ENCODE peak calls at places on chromosomes 4 and X, in nine cellular contexts. I is fibroblast of pulmonary artery; N is body of pancreas; G is uterus; E is A549; O is upper lobe of right lung; Y is CD4-positive, alpha-beta T cell; S is OCI-LY7; R is left ventricle myocardium inferior. U is an unnamed sample.

GRCh38 chrX:51874123-51874522 is 19.3 kb upstream of the MAGED1 start:
- DNase-seq in R (no peak), N (no peak), E (no peak), G (no peak), O (no peak), I (no peak), S (no peak), Y (no peak), U (no peak)

GRCh38 chrX:125308653-125309052 is 11.0 kb upstream of the TEX13C start:
- DNase-seq in G (no peak), R (no peak), S (no peak), E (no peak), O (no peak), Y (no peak), N (no peak), I (no peak), U (no peak)

GRCh38 chr4:150874386-150875226 is 140.5 kb downstream of the LRBA start:
- DNase-seq in O (no peak), E (no peak), G (no peak), N (peak), Y (no peak), R (peak), I (peak), S (no peak), U (no peak)

GRCh38 chrX:130770615-130771014 is 132.4 kb downstream of the ENOX2 start:
- DNase-seq in S (no peak), E (no peak), Y (no peak), R (no peak), I (peak), G (no peak), O (no peak), N (no peak), U (no peak)

GRCh38 chr4:189124149-189124758 is 816.4 kb upstream of the FRG1 start:
- DNase-seq in I (peak), Y (no peak), N (no peak), S (no peak), G (no peak), R (no peak), O (no peak), E (no peak), U (no peak)

GRCh38 chr4:148961526-148961925 is 519.3 kb upstream of the NR3C2 start:
- DNase-seq in G (no peak), Y (no peak), S (no peak), I (no peak), E (no peak), O (no peak), N (no peak), R (no peak), U (no peak)

GRCh38 chr4:139144161-139144859 is 32.7 kb downstream of the ELF2 start:
- DNase-seq in G (peak), I (peak), E (no peak), R (peak), Y (no peak), O (peak), S (no peak), N (peak), U (no peak)

GRCh38 chr4:47053485-47053884 is 22.1 kb downstream of the GABRB1 start:
- DNase-seq in E (no peak), S (no peak), I (no peak), G (no peak), O (no peak), R (no peak), Y (no peak), N (no peak), U (no peak)

GRCh38 chrX:30141966-30142365 is 73.4 kb upstream of the MAGEB2 start:
- DNase-seq in Y (no peak), I (peak), R (no peak), S (peak), G (no peak), O (no peak), N (no peak), E (peak), U (no peak)

GRCh38 chrX:46029777-46030176 is 515.4 kb downstream of the ZNF674 start:
- DNase-seq in Y (no peak), S (no peak), G (no peak), R (no peak), O (no peak), E (no peak), N (no peak), I (no peak), U (no peak)

GRCh38 chr4:165016971-165017370 is 14.8 kb upstream of the TRIM60 start:
- DNase-seq in N (no peak), Y (no peak), R (no peak), O (no peak), E (peak), G (no peak), I (peak), S (no peak), U (no peak)

GRCh38 chrX:104376937-104377336 is 122.2 kb upstream of the ESX1 start:
- DNase-seq in N (no peak), O (no peak), E (no peak), I (no peak), G (no peak), S (no peak), Y (no peak), R (no peak), U (no peak)

GRCh38 chr4:5478116-5478515 is 230.2 kb downstream of the EVC2 start:
- DNase-seq in I (no peak), N (no peak), S (no peak), R (no peak), G (no peak), E (no peak), Y (no peak), O (no peak), U (no peak)

GRCh38 chr4:163175971-163176958 is 9.6 kb upstream of the NAF1 start:
- DNase-seq in N (no peak), R (no peak), Y (no peak), O (no peak), I (no peak), S (no peak), E (no peak), G (no peak), U (no peak)

GRCh38 chr4:158538176-158538575 is 16.5 kb downstream of the RXFP1 start:
- DNase-seq in S (no peak), Y (no peak), G (no peak), I (peak), N (no peak), E (no peak), O (no peak), R (no peak), U (no peak)

GRCh38 chr4:153792007-153792892 is 3.4 kb upstream of the SFRP2 start:
- DNase-seq in S (no peak), O (peak), E (no peak), N (peak), R (no peak), G (no peak), Y (no peak), I (peak), U (no peak)

GRCh38 chr4:74953647-74954046 is 20.7 kb downstream of the PARM1 start:
- DNase-seq in S (no peak), Y (no peak), E (no peak), O (no peak), N (no peak), G (no peak), I (no peak), R (no peak), U (no peak)

GRCh38 chr4:24736066-24736465 is 59.3 kb upstream of the SOD3 start:
- DNase-seq in S (no peak), E (no peak), I (peak), N (no peak), G (no peak), Y (no peak), O (no peak), R (no peak), U (no peak)

GRCh38 chrX:1661922-1662221 is 47.0 kb downstream of the ASMT start:
- DNase-seq in S (no peak), O (no peak), Y (no peak), R (no peak), G (no peak), N (no peak), I (no peak), E (no peak), U (no peak)

GRCh38 chrX:100883654-100884053 is 9.5 kb upstream of the NOX1 start:
- DNase-seq in R (no peak), S (no peak), I (no peak), Y (no peak), O (no peak), E (no peak), G (no peak), N (no peak), U (no peak)

GRCh38 chrX:10902001-10902400 is 209.1 kb upstream of the HCCS start:
- DNase-seq in N (no peak), G (no peak), I (peak), Y (no peak), R (no peak), E (no peak), O (no peak), S (no peak), U (no peak)

GRCh38 chr4:2313366-2313765 is 51.5 kb upstream of the MXD4 start:
- DNase-seq in N (no peak), O (no peak), Y (no peak), E (no peak), I (no peak), R (no peak), G (no peak), S (no peak), U (no peak)
- TF ChIP-seq CTCF in N (no peak), O (no peak), Y (no peak), E (no peak), I (no peak), R (no peak), G (no peak), S (no peak), U (no peak)

GRCh38 chr4:172666711-172667368 is 501.8 kb upstream of the GALNT7 start:
- DNase-seq in O (no peak), N (no peak), Y (no peak), G (no peak), E (no peak), S (no peak), R (no peak), I (peak), U (no peak)
- TF ChIP-seq CTCF in O (no peak), N (no peak), Y (no peak), G (no peak), E (no peak), S (no peak), R (no peak), I (no peak), U (no peak)

DNA sequence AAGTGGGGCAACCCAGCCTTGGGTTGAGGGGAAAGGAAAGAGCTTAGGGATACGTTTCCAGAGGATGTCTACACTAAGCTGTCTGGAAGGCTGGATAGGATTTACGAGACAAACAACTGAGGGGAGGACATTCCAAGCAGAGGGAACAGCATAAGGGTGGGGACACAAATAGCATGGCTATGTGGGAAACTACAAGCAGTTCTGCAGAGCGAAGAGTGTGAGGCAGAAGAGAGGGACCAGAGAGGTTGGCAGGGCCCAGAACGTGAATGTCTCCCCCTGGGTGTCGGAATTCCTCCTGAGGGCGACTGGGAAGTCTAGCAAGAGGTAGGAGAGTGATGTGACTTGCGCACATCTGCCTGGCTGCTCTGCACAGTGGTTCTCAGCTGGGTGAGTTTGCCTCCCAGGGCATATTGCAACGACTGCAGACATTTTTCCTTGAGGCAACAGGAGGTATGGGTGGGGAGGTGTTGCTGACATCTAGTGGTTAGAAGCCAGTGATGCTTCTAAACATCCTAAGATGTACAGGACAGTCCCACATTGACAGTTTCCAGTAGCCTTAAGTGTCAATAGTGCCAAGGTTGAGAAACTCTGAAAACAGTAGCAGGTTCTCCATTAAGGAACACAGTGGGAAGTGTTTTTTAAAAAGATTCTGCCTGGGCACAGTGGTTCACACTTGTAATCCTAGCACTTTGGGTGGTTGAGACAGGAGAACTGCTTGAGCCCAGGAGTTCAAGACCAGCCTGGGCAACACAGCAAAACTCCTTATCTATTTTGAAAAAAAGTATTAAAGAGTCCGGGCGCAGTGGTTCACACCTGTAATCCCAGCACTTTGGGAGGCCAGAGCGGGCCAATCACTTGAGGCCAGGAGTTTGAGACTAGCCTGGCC is 9.2 kb downstream of the NDUFA1 start:
- DNase-seq in G (no peak), I (peak), N (peak), R (no peak), S (peak), E (peak), O (no peak), Y (peak), U (no peak)
- TF ChIP-seq CTCF in G (peak), I (peak), N (peak), R (peak), S (peak), E (peak), O (peak), Y (peak), U (peak)

GRCh38 chr4:135718019-135718418 is 1516.4 kb upstream of the PABPC4L start:
- DNase-seq in G (no peak), S (no peak), E (no peak), I (peak), O (no peak), Y (no peak), N (no peak), R (no peak), U (no peak)
- TF ChIP-seq CTCF in G (no peak), S (no peak), E (no peak), I (peak), O (no peak), Y (no peak), N (no peak), R (peak), U (peak)

DNA sequence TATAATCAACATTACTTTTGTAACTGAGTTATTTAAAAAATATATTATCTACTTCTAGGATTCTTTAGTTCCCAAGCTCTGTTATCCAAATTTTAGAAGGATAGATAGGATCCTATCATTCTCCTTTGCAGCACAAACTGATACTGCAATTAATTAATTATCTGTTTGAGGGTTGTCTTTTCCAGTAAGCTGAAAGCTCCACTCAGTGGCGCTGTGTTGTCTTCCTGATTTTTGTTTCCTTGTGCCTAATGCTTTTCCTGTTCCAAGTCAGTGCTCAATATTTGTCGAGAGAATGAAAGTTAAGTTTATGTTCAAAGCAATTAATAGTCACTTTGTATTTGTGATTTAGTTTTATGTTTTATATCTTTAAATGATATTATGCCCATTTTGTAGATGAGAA is 107.4 kb upstream of the ANK2 start:
- DNase-seq in G (no peak), N (no peak), Y (no peak), E (no peak), O (no peak), I (no peak), S (no peak), R (no peak), U (no peak)
- TF ChIP-seq CTCF in G (no peak), N (no peak), Y (no peak), E (no peak), O (no peak), I (peak), S (peak), R (no peak), U (no peak)

DNA sequence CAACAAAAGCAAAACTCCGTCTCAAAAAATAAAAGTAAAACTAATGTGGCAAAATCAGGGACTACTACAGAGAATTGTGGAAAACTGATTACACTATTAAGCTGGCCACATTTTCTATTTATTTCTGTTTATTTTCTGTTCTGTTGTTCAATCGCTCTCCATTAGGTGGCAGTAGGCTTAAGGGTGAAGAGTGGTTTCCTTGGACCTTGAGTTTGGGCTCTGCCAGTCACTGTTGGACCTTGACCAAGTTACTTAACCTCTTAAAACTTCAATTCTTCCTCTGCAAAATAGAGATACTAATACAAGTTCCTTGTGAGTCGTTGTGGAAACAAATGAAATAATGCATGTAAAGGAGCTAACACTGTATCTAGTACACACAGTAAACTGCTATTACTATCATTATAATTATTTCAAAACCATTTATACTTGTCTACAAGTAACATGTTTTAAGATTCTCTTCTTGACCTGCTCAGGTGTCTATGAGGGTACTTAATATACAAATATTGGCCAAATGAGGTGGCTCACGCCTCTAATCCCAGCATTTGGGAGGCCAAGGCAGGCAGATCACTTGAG is 15.2 kb downstream of the HSD17B11 start:
- DNase-seq in Y (no peak), S (peak), I (peak), O (no peak), N (peak), G (peak), E (no peak), R (no peak), U (no peak)
- TF ChIP-seq CTCF in Y (no peak), S (peak), I (peak), O (peak), N (peak), G (peak), E (peak), R (peak), U (peak)

GRCh38 chr4:124711469-124712416 is 789 bp downstream of the ANKRD50 start:
- DNase-seq in O (peak), R (no peak), N (peak), Y (no peak), S (peak), G (peak), E (peak), I (peak), U (no peak)

GRCh38 chr4:124712417-124713212 is at the start of gene ANKRD50:
- DNase-seq in O (peak), S (peak), E (peak), I (peak), R (peak), N (peak), G (peak), Y (peak), U (peak)

GRCh38 chr4:124710253-124710849 is 2.2 kb downstream of the ANKRD50 start:
- DNase-seq in E (no peak), G (no peak), O (no peak), Y (no peak), S (no peak), I (peak), R (no peak), N (no peak), U (no peak)

GRCh38 chr4:124710911-124711310 is 1.6 kb downstream of the ANKRD50 start:
- DNase-seq in S (no peak), E (no peak), O (no peak), Y (no peak), R (no peak), N (peak), I (peak), G (no peak), U (no peak)

GRCh38 chr4:124713213-124713592 is 671 bp upstream of the ANKRD50 start:
- DNase-seq in G (peak), O (peak), S (peak), E (peak), N (peak), I (peak), R (peak), Y (peak), U (peak)
- TF ChIP-seq CTCF in G (peak), O (peak), S (no peak), E (no peak), N (peak), I (peak), R (peak), Y (no peak), U (peak)

DNA sequence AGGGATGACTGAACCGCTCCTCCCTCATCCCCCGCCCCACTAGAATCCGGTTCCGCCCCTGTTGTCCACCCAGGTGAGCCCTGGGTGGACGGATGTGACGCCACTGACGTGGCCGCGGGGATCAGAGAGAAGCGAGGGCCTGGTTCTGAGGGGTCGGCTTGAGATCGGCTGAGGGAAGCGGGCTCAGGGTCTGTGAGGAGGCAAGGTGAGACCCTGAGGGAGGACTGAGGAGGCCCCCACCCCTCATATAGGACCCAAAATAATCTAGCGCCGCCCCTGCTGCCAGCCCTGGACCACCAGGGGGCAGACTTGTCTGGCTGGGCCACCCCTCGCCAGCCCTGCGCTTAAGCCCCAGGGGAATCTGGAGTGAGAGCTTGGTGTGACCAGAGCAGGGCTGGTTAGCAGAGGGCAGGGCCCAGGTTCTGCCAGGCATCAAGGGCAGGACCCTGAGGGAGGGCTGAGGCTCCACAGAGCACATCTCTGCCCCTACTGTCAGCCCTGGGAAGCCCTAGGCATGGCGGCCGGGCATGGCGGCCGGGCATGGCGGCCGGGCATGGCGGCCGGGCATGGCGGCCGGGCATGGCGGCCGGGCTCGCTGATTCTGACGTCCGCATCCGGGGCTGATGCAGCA is at the start of gene MAGEA8:
- DNase-seq in E (no peak), S (no peak), N (no peak), G (no peak), R (no peak), Y (no peak), I (no peak), O (no peak), U (no peak)
- TF ChIP-seq CTCF in E (no peak), S (peak), N (no peak), G (no peak), R (no peak), Y (no peak), I (no peak), O (no peak), U (no peak)

GRCh38 chrX:119417842-119418241 is 18.7 kb downstream of the SLC25A43 start:
- DNase-seq in I (peak), R (no peak), N (no peak), O (no peak), G (no peak), S (peak), Y (no peak), E (no peak), U (no peak)
- TF ChIP-seq CTCF in I (peak), R (peak), N (peak), O (no peak), G (no peak), S (peak), Y (no peak), E (peak), U (peak)

GRCh38 chrX:47568656-47569295 is 7.8 kb downstream of the ARAF start:
- DNase-seq in Y (peak), O (no peak), R (no peak), N (no peak), G (no peak), I (peak), E (peak), S (peak), U (no peak)
- TF ChIP-seq CTCF in Y (peak), O (peak), R (peak), N (peak), G (no peak), I (peak), E (no peak), S (peak), U (peak)